ENCODE peak calls at places on chromosomes 16 and 17, in five cellular contexts. U is iPS-NIHi11, F is AG10803, A is EL, N is WTC11. B is an unnamed sample.

GRCh38 chr16:58198022-58198683 is at the start of gene CSNK2A2:
- DNase-seq in F (peak; percentile 71), A (peak; percentile 70), N (peak; percentile 54), U (peak; percentile 97), B (peak; percentile 98)

GRCh38 chr17:1091190-1091534 is 88.6 kb downstream of the ABR start:
- DNase-seq in F (no peak), A (no peak), N (no peak), U (no peak), B (no peak)

GRCh38 chr16:84340305-84341040 is 27.9 kb upstream of the ATP2C2 start:
- DNase-seq in F (no peak), N (no peak), A (no peak), U (no peak), B (no peak)

GRCh38 chr17:70969540-70970034 is 800.3 kb downstream of the KCNJ2 start:
- DNase-seq in F (no peak), N (no peak), A (no peak), U (no peak), B (no peak)

GRCh38 chr16:86297391-86297790 is 212.9 kb upstream of the FOXF1 start:
- DNase-seq in F (peak; percentile 16), N (no peak), U (no peak), A (peak; percentile 40), B (no peak)

GRCh38 chr17:12959441-12959840 is 58.4 kb downstream of the ELAC2 start:
- DNase-seq in N (no peak), U (no peak), A (peak; percentile 24), F (peak; percentile 52), B (no peak)

GRCh38 chr17:77106874-77107358 is 33.9 kb upstream of the SEC14L1 start:
- DNase-seq in N (no peak), A (no peak), U (no peak), F (no peak), B (peak; percentile 27)

GRCh38 chr17:45355087-45355486 is 38.3 kb upstream of the MAP3K14 start:
- DNase-seq in U (no peak), F (no peak), N (peak; percentile 1), A (peak; percentile 32), B (no peak)

GRCh38 chr16:6689643-6690042 is 643.0 kb upstream of the RBFOX1 start:
- DNase-seq in F (no peak), A (no peak), U (no peak), N (no peak), B (no peak)

GRCh38 chr17:68701046-68701445 is 99.9 kb upstream of the FAM20A start:
- DNase-seq in A (no peak), F (no peak), U (no peak), N (no peak), B (no peak)